ENCODE peak calls at places on chromosomes 6 and 20, in five cellular contexts. L, F, M, Y and G are unnamed samples.

GRCh38 chr6:12968839-12969558 is 252.4 kb downstream of the PHACTR1 start:
- DNase-seq in M (no peak), F (no peak), Y (no peak), L (no peak), G (no peak)

GRCh38 chr6:75280131-75280855 is 4.3 kb downstream of the TMEM30A start:
- DNase-seq in F (no peak), L (no peak), Y (no peak), M (no peak), G (no peak)

GRCh38 chr6:13813011-13813410 is 1.3 kb downstream of the MCUR1 start:
- DNase-seq in F (no peak), Y (no peak), M (no peak), L (no peak), G (no peak)

GRCh38 chr20:62861732-62862336 is at the start of gene TCFL5:
- DNase-seq in F (peak), L (peak), M (peak), Y (peak), G (no peak)

GRCh38 chr6:111427341-111428116 is 55.5 kb downstream of the REV3L start:
- DNase-seq in M (no peak), L (peak), Y (no peak), F (no peak), G (peak)

GRCh38 chr20:57896017-57896416 is 186.2 kb upstream of the PMEPA1 start:
- DNase-seq in L (no peak), Y (no peak), M (no peak), F (no peak), G (no peak)

GRCh38 chr20:38452880-38453624 is 17.9 kb upstream of the SNHG17 start:
- DNase-seq in L (no peak), F (no peak), M (peak), Y (no peak), G (no peak)

GRCh38 chr6:39426057-39426592 is 103.6 kb upstream of the KCNK16 start:
- DNase-seq in Y (no peak), F (peak), L (no peak), M (no peak), G (no peak)

GRCh38 chr20:44829688-44830087 is 19.3 kb upstream of the RIMS4 start:
- DNase-seq in F (no peak), Y (no peak), L (no peak), M (no peak), G (no peak)

GRCh38 chr6:107576852-107577251 is 86.9 kb downstream of the SOBP start:
- DNase-seq in Y (no peak), L (no peak), M (no peak), F (no peak), G (no peak)

GRCh38 chr6:11101417-11101816 is 7.8 kb downstream of the SMIM13 start:
- DNase-seq in L (no peak), F (no peak), M (no peak), Y (no peak), G (no peak)

GRCh38 chr20:11355338-11355737 is 562.4 kb upstream of the BTBD3 start:
- DNase-seq in L (no peak), Y (no peak), F (no peak), M (no peak), G (no peak)

GRCh38 chr6:108302371-108302770 is 7.5 kb downstream of the AFG1L start:
- DNase-seq in M (no peak), F (no peak), L (no peak), Y (no peak), G (no peak)

GRCh38 chr20:34528921-34529297 is 12.7 kb downstream of the DYNLRB1 start:
- DNase-seq in F (no peak), M (no peak), L (no peak), Y (no peak), G (no peak)

GRCh38 chr20:18164356-18164755 is 26.7 kb downstream of the KAT14 start:
- DNase-seq in L (no peak), F (no peak), Y (no peak), M (no peak), G (no peak)

GRCh38 chr6:168892031-168892430 is 361.6 kb downstream of the THBS2 start:
- DNase-seq in M (no peak), L (no peak), F (no peak), Y (no peak), G (no peak)

GRCh38 chr6:159759645-159760044 is 2.2 kb upstream of the ACAT2 start:
- DNase-seq in M (no peak), L (no peak), F (no peak), Y (no peak), G (no peak)

GRCh38 chr6:35302604-35303218 is 5.1 kb downstream of the DEF6 start:
- DNase-seq in F (no peak), M (peak), Y (peak), L (no peak), G (peak)

GRCh38 chr6:165782812-165783211 is 119.8 kb upstream of the PDE10A start:
- DNase-seq in F (no peak), L (no peak), M (no peak), Y (no peak), G (no peak)

GRCh38 chr6:16634855-16635254 is 126.4 kb downstream of the ATXN1 start:
- DNase-seq in F (no peak), M (no peak), Y (no peak), L (no peak), G (no peak)

GRCh38 chr6:16637635-16638034 is 123.6 kb downstream of the ATXN1 start:
- DNase-seq in Y (no peak), F (no peak), L (no peak), M (no peak), G (no peak)

GRCh38 chr6:16633961-16634360 is 127.3 kb downstream of the ATXN1 start:
- DNase-seq in L (no peak), M (no peak), F (no peak), Y (no peak), G (no peak)

GRCh38 chr6:16635291-16635809 is 125.9 kb downstream of the ATXN1 start:
- DNase-seq in F (no peak), L (peak), Y (no peak), M (no peak), G (no peak)

DNA sequence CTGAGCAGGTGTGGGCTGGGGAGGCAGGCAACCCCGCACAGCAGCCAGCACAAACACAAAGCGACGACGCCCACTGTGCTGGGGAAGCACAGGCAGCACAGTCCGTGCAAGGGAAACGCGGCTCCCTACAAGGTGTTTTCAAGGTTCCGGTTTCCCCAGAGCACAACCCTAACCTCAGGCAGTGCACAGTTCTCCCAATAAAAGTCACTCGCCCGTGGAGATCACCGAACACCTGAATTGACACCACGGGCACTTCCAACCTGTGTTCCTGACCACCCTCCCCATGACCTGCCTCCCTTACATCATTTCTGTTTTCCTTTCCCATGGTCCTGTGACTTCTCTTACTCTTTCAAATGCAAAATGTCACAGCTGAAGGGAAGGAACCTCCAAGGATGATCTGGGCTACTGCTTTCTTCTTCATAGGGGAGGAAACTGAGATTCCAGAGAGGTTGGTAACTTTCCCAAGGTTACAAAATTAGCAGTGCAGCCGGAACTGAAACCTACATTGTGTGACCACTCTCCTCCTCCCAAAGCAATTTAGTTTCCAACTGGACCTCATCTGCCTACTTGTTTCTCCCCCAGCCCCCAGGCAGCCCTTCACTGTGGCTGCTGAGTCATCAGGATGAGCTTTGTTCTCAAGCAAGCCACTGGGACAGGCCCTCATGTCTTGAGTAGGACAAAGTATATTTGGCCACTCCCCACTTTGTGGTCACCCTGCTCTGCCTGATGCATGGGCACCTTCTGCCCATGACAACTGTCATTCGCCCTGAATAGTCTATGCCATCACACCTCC is 125.3 kb downstream of the ATXN1 start:
- DNase-seq in M (no peak), L (peak), F (no peak), Y (no peak), G (peak)
- TF ChIP-seq CEBPB in M (no peak), L (no peak), F (no peak), Y (no peak), G (no peak)

GRCh38 chr6:119148102-119148824 is 69.8 kb upstream of the FAM184A start:
- DNase-seq in Y (peak), F (peak), L (peak), M (peak), G (no peak)
- TF ChIP-seq CHD2 in Y (no peak), F (no peak), L (no peak), M (no peak), G (no peak)

DNA sequence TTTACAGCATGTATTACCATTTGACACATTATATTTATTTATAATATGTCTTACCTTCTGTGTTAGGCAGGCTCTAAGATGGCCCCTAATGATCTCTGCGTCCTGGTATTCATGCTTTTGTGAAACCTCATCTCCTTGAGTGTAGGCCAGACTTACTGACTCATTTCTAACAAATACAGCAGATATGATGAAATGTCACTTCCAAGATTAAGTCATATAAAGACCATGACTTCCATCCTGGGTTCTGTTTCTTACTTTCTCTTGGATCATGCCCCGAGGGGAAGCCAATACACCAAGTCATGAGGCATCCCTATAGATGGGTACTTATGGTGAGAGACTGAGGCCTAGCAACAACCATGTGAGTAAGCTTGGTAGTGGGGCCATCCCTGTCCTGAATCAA is 30.2 kb downstream of the ZHX3 start:
- DNase-seq in M (no peak), F (no peak), L (no peak), Y (no peak), G (no peak)
- TF ChIP-seq CEBPB in M (no peak), F (no peak), L (no peak), Y (no peak), G (no peak)

GRCh38 chr6:169964440-169965212 is 213.2 kb downstream of the ERMARD start:
- DNase-seq in Y (no peak), M (no peak), F (no peak), L (no peak), G (no peak)
- TF ChIP-seq CHD2 in Y (no peak), M (no peak), F (no peak), L (no peak), G (no peak)

GRCh38 chr6:149044394-149044965 is 273.0 kb upstream of the TAB2 start:
- DNase-seq in F (no peak), L (no peak), M (no peak), Y (no peak), G (no peak)
- TF ChIP-seq CEBPB in F (no peak), L (no peak), M (no peak), Y (no peak), G (no peak)

GRCh38 chr6:105452924-105453756 is 50.3 kb upstream of the PREP start:
- DNase-seq in L (no peak), F (no peak), M (no peak), Y (no peak), G (peak)
- TF ChIP-seq CHD2 in L (no peak), F (no peak), M (no peak), Y (no peak), G (peak)

DNA sequence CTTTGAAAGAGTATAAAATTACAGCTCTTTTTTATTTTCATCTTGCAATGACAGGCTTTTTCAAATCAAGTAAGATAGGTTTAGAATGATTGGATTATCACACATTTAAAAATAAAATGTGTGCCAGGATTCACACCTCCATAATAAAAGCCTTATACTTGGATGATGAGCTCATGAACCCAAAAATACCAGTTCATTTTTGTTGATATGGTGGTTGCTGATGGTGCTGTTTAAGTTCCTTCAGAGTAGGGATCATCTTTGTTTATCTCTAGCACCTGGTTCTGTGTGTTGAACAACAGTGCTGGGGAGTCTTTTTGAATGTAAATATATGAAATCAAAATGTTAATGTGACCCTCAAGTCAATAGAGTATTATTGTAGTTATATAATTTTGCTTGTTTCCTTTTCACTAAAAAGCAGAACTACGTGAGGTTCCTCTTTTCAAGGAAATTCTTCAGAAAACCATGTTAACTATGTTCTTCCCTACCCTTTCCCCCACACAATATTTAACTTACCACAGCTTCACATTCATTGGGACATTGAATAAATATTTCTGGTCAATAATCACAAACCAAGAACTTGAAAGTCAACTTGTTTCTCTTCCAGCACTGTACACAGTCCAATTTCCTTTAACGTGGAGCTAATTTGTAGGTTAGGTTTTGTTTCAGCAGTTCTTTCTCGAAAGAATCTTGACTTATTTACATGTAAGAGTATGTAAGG is 945.8 kb upstream of the CITED2 start:
- DNase-seq in F (no peak), L (no peak), M (no peak), Y (no peak), G (no peak)
- TF ChIP-seq CEBPB in F (no peak), L (no peak), M (no peak), Y (no peak), G (no peak)